ENCODE peak calls at places on chromosomes 3 and 15, in five cellular contexts. E is GM04504; G is choroid plexus epithelial cell; R is GM12892; I is NK-92 treated with Interleukin-12 subunit alpha and Interleukin-12 subunit beta, amount 100 ng/mL, for 24 hours. Q is an unnamed sample.

GRCh38 chr3:39113291-39113690 is 5.8 kb downstream of the TTC21A start:
- DNase-seq in E (no peak), G (no peak), R (no peak), I (no peak), Q (no peak)

GRCh38 chr3:59821274-59821673 is 771.4 kb upstream of the CFAP20DC start:
- DNase-seq in E (no peak), G (peak), R (no peak), I (no peak), Q (no peak)

GRCh38 chr3:57059416-57059815 is 1.0 kb upstream of the SPATA12 start:
- DNase-seq in E (no peak), G (no peak), R (no peak), I (no peak), Q (no peak)

GRCh38 chr15:88603885-88604284 is 17.3 kb upstream of the AEN start:
- DNase-seq in E (no peak), G (no peak), R (no peak), I (no peak), Q (no peak)

GRCh38 chr15:36483409-36483808 is 96.0 kb upstream of the CDIN1 start:
- DNase-seq in E (no peak), G (no peak), R (no peak), I (no peak), Q (no peak)

GRCh38 chr3:52406231-52406661 is 38.7 kb downstream of the SEMA3G start:
- DNase-seq in E (no peak), G (no peak), R (no peak), I (no peak), Q (no peak)

GRCh38 chr3:149771652-149772271 is 19.5 kb upstream of the COMMD2 start:
- DNase-seq in E (peak), G (peak), R (no peak), I (peak), Q (peak)

GRCh38 chr3:78569820-78570219 is 1198.0 kb downstream of the ROBO1 start:
- DNase-seq in E (no peak), G (no peak), R (no peak), I (no peak), Q (no peak)

GRCh38 chr3:99366663-99367429 is 271.5 kb upstream of the COL8A1 start:
- DNase-seq in E (no peak), G (peak), R (no peak), I (no peak), Q (no peak)